ENCODE peak calls at places on chromosomes 12 and 14, in six cellular contexts. L, X, N, I, R and V are unnamed samples.

GRCh38 chr14:42961509-42961908 is 1354.8 kb downstream of the LRFN5 start:
- DNase-seq in L (no peak), X (no peak), I (no peak), N (no peak), R (no peak), V (no peak)

GRCh38 chr14:87030182-87030581 is 962.8 kb downstream of the GALC start:
- DNase-seq in L (no peak), R (no peak), X (no peak), N (no peak), I (no peak), V (no peak)

GRCh38 chr12:23757541-23757962 is 191.9 kb downstream of the SOX5 start:
- DNase-seq in X (no peak), L (no peak), N (no peak), R (peak), I (no peak), V (peak)

GRCh38 chr14:78737116-78737515 is 566.9 kb downstream of the NRXN3 start:
- DNase-seq in L (no peak), N (no peak), X (no peak), R (no peak), I (no peak), V (no peak)

GRCh38 chr12:52867636-52868035 is 18.8 kb upstream of the KRT78 start:
- DNase-seq in N (no peak), R (no peak), I (no peak), L (no peak), X (no peak), V (no peak)

GRCh38 chr14:71629250-71629649 is 303.0 kb upstream of the RGS6 start:
- DNase-seq in I (no peak), R (no peak), L (no peak), X (no peak), N (no peak), V (no peak)

GRCh38 chr12:4984344-4984743 is 59.3 kb upstream of the KCNA5 start:
- DNase-seq in L (no peak), N (no peak), R (no peak), X (no peak), I (no peak), V (no peak)

GRCh38 chr12:49687941-49688340 is 19.3 kb downstream of the FMNL3 start:
- DNase-seq in I (no peak), X (no peak), N (no peak), L (no peak), R (no peak), V (no peak)

GRCh38 chr12:49089831-49090773 is 4.5 kb downstream of the DHH start:
- DNase-seq in X (peak), N (no peak), I (no peak), L (no peak), R (peak), V (peak)

GRCh38 chr14:22471545-22472121 is 117.4 kb downstream of the DAD1 start:
- DNase-seq in X (no peak), L (no peak), R (peak), N (no peak), I (no peak), V (peak)
- TF ChIP-seq CTCF in X (peak), L (peak), R (peak), N (no peak), I (peak), V (peak)

GRCh38 chr14:77603654-77604270 is 12.7 kb downstream of the SPTLC2 start:
- DNase-seq in N (no peak), R (no peak), L (no peak), I (no peak), X (no peak), V (no peak)
- TF ChIP-seq CTCF in N (no peak), R (peak), L (no peak), I (peak), X (peak), V (no peak)

GRCh38 chr12:29611906-29612305 is 114.4 kb upstream of the OVCH1 start:
- DNase-seq in N (no peak), I (no peak), L (no peak), X (no peak), R (peak), V (no peak)

GRCh38 chr12:29612912-29613311 is 115.4 kb upstream of the OVCH1 start:
- DNase-seq in I (no peak), L (no peak), X (no peak), N (no peak), R (peak), V (no peak)

GRCh38 chr12:29608581-29608980 is 111.1 kb upstream of the OVCH1 start:
- DNase-seq in I (no peak), N (no peak), R (no peak), X (no peak), L (no peak), V (no peak)

GRCh38 chr12:29609431-29610215 is 112.1 kb upstream of the OVCH1 start:
- DNase-seq in I (no peak), L (no peak), R (no peak), X (no peak), N (no peak), V (no peak)

DNA sequence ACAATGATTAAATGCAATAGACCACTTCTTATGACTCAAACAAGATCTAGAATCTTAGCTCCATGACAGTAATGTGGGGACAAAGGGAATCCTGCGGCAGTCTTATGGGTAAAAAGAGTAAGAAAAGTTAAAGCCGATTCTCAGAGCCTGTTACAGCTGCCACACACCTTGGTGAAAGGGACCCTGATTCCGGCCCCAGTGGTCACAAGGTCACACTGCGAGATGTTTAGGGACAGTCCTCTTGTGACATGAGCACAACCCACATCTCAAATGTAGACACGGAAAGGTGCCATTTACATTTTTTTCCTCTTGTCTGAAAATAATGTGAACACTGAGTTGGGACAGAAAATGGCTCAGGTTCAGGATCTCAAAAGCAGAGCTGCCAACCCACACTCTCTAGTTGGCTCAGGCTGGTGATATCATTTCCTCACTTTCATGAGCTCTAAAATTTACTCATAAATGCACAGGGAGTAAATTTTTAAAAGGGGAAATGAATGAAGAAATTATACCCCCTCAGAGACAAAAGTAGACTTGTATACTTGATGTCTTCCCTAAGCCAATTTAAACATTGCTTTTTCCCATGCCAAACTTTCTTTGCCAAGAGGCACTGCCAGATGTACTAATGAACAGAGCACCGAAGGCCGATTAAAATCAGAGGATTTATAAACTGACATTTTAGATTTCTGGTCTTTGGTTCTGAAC is 113.1 kb upstream of the OVCH1 start:
- DNase-seq in R (peak), L (no peak), N (no peak), X (no peak), I (no peak), V (no peak)
- TF ChIP-seq CTCF in R (no peak), L (no peak), N (no peak), X (no peak), I (no peak), V (no peak)

DNA sequence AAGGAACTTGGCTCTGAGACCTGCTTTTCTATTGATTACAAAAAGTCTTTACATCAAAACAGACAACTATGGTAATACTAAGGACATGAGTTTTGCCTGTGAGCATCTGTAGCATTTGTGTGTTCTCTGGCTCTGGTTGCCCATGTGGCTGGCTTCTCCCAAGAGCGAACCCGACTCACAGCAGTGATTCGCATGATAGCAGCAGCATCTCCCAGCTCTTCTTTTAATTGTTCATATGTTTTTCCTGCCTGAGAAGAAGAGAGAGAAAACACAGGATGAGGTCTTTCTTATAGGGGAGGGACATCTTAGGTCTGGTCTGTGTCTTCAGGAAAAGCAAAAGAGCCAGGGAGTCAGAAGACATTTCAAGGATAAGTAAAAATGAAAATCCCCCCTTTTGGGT is 17.6 kb downstream of the AVIL start:
- DNase-seq in X (no peak), I (no peak), R (no peak), L (no peak), N (no peak), V (no peak)
- TF ChIP-seq CTCF in X (no peak), I (no peak), R (no peak), L (no peak), N (no peak), V (no peak)

GRCh38 chr12:30286345-30286926 is 409.2 kb downstream of the IPO8 start:
- DNase-seq in N (no peak), L (no peak), I (no peak), R (peak), X (no peak), V (peak)
- TF ChIP-seq CTCF in N (no peak), L (peak), I (peak), R (peak), X (peak), V (peak)

GRCh38 chr12:21940972-21941521 is at the start of gene ABCC9:
- DNase-seq in L (peak), R (peak), I (peak), X (no peak), N (no peak), V (peak)
- TF ChIP-seq CTCF in L (no peak), R (no peak), I (no peak), X (no peak), N (no peak), V (no peak)

GRCh38 chr12:90253674-90254181 is 545.1 kb upstream of the ATP2B1 start:
- DNase-seq in L (peak), N (peak), X (peak), R (peak), I (no peak), V (no peak)
- TF ChIP-seq CTCF in L (peak), N (no peak), X (peak), R (peak), I (peak), V (no peak)